ENCODE peak calls at places on chromosome 19, in six cellular contexts. T is Caco-2, S is endodermal cell, R is ascending aorta, M is tibial nerve, H is breast epithelium. O is an unnamed sample.

GRCh38 chr19:7874080-7874856 is at the start of gene PRR36:
- DNase-seq in M (no peak), T (peak; percentile 69), H (peak; percentile 66), S (peak; percentile 95), R (no peak), O (no peak)

GRCh38 chr19:48596237-48596636 is 10.3 kb upstream of the SPACA4 start:
- DNase-seq in M (no peak), S (no peak), T (no peak), H (no peak), R (no peak), O (no peak)

GRCh38 chr19:8552810-8553209 is 24.4 kb downstream of the MYO1F start:
- DNase-seq in H (no peak), S (peak; percentile 83), M (no peak), R (no peak), T (no peak), O (no peak)

GRCh38 chr19:13537454-13537853 is 31.2 kb upstream of the CACNA1A start:
- DNase-seq in H (no peak), T (peak; percentile 32), R (no peak), M (no peak), S (peak; percentile 74), O (no peak)

GRCh38 chr19:39539165-39539518 is 819 bp downstream of the EID2 start:
- DNase-seq in R (no peak), T (no peak), H (no peak), M (no peak), S (no peak), O (no peak)

GRCh38 chr19:10000171-10000826 is 10.0 kb downstream of the COL5A3 start:
- DNase-seq in T (peak; percentile 65), M (peak; percentile 61), S (peak; percentile 93), R (peak; percentile 80), H (peak; percentile 30), O (peak; percentile 19)

GRCh38 chr19:5352229-5352763 is 11.7 kb upstream of the PTPRS start:
- DNase-seq in S (peak; percentile 64), T (no peak), M (no peak), R (no peak), H (no peak), O (no peak)

GRCh38 chr19:43636121-43636683 is 3.4 kb downstream of the CADM4 start:
- DNase-seq in T (no peak), R (no peak), S (peak; percentile 79), M (no peak), H (peak; percentile 55), O (no peak)

GRCh38 chr19:45298264-45298663 is 24.4 kb downstream of the CKM start:
- DNase-seq in M (no peak), S (no peak), T (no peak), R (no peak), H (no peak), O (no peak)

GRCh38 chr19:58154287-58154678 is 3.7 kb upstream of the ZNF329 start:
- DNase-seq in H (peak; percentile 40), T (no peak), S (no peak), R (peak; percentile 64), M (no peak), O (no peak)

GRCh38 chr19:10430505-10431253 is 10.3 kb downstream of the PDE4A start:
- DNase-seq in R (peak; percentile 71), M (no peak), T (no peak), H (no peak), S (peak; percentile 72), O (no peak)

GRCh38 chr19:48413879-48414623 is 20.6 kb downstream of the GRIN2D start:
- DNase-seq in R (no peak), T (peak; percentile 37), H (no peak), S (peak; percentile 80), M (no peak), O (no peak)

GRCh38 chr19:45973564-45974338 is at the start of gene NOVA2:
- DNase-seq in H (peak; percentile 29), M (no peak), R (peak; percentile 68), S (peak; percentile 98), T (peak; percentile 75), O (no peak)

GRCh38 chr19:10554760-10555612 is 10.8 kb downstream of the KRI1 start:
- DNase-seq in M (no peak), S (peak; percentile 64), H (peak; percentile 68), R (no peak), T (no peak), O (no peak)

GRCh38 chr19:33879818-33880575 is 83.3 kb downstream of the KCTD15 start:
- DNase-seq in S (peak; percentile 63), M (no peak), H (no peak), R (no peak), T (no peak), O (no peak)

GRCh38 chr19:48683349-48683748 is 10.5 kb upstream of the NTN5 start:
- DNase-seq in T (no peak), H (no peak), M (no peak), S (no peak), R (no peak), O (no peak)

GRCh38 chr19:8323781-8324185 is 2.5 kb downstream of the RPS28 start:
- DNase-seq in T (no peak), H (no peak), S (no peak), M (no peak), R (no peak), O (no peak)

GRCh38 chr19:5216141-5216847 is 124.3 kb downstream of the PTPRS start:
- DNase-seq in T (no peak), H (no peak), S (no peak), M (no peak), R (no peak), O (no peak)

GRCh38 chr19:51726049-51726448 is 2.3 kb upstream of the HAS1 start:
- DNase-seq in S (peak; percentile 59), T (no peak), M (no peak), R (peak; percentile 77), H (peak; percentile 18), O (no peak)

GRCh38 chr19:28424041-28424440 is 788.9 kb downstream of the UQCRFS1 start:
- DNase-seq in R (no peak), T (no peak), S (peak; percentile 83), H (no peak), M (no peak), O (no peak)

GRCh38 chr19:35347171-35347929 is at the start of gene FFAR1:
- DNase-seq in H (no peak), T (peak; percentile 17), R (peak; percentile 68), S (peak; percentile 13), M (no peak), O (peak; percentile 96)

GRCh38 chr19:33629826-33630375 is 8.1 kb downstream of the CHST8 start:
- DNase-seq in M (no peak), H (no peak), R (no peak), S (no peak), T (no peak), O (no peak)

GRCh38 chr19:45767881-45768643 is 990 bp downstream of the SIX5 start:
- DNase-seq in M (no peak), T (peak; percentile 79), S (peak; percentile 85), R (peak; percentile 80), H (peak; percentile 72), O (no peak)

GRCh38 chr19:48325265-48325910 is at the start of gene EMP3:
- DNase-seq in S (peak; percentile 92), M (peak; percentile 69), H (peak; percentile 71), R (peak; percentile 92), T (peak; percentile 67), O (no peak)

GRCh38 chr19:9914315-9915207 is 21.8 kb downstream of the OLFM2 start:
- DNase-seq in T (peak; percentile 74), R (peak; percentile 83), M (no peak), S (peak; percentile 96), H (peak; percentile 58), O (no peak)

GRCh38 chr19:44772969-44773368 is 4.7 kb upstream of the CBLC start:
- DNase-seq in T (no peak), S (no peak), M (no peak), H (no peak), R (no peak), O (no peak)

GRCh38 chr19:10086032-10086903 is at the start of gene SHFL:
- DNase-seq in T (no peak), S (peak; percentile 86), M (peak; percentile 59), R (peak; percentile 85), H (peak; percentile 65), O (peak; percentile 48)

GRCh38 chr19:56297010-56297409 is 17.6 kb downstream of the ZSCAN5A start:
- DNase-seq in S (no peak), H (no peak), M (no peak), T (no peak), R (no peak), O (no peak)

GRCh38 chr19:23957660-23958281 is 43.1 kb downstream of the ZNF726 start:
- DNase-seq in R (no peak), T (no peak), M (no peak), S (no peak), H (no peak), O (no peak)

GRCh38 chr19:29467824-29468401 is 57.9 kb upstream of the VSTM2B start:
- DNase-seq in M (no peak), H (no peak), T (peak; percentile 58), R (no peak), S (peak; percentile 76), O (no peak)
- TF ChIP-seq CTCF in M (no peak), H (no peak), T (peak; percentile 72), R (no peak), S (peak; percentile 79), O (peak; percentile 59)

DNA sequence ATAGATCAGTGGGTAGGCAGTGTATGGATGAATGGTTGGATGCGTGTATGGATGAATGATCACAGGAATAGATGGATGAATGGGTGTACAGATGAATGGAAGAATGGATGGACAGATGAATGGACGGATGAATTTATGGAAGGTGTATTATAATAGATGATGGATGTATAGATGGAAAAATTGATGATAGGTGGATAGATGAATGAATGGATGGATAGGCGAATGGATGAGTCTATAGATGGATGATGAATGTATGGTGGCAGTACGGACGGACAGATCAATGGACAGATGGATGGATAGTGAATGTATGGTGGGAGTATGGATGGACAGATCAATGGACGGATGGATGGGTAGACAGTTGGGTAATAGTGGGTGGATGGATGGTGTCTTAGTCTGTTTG is 49.0 kb upstream of the ONECUT3 start:
- DNase-seq in S (no peak), H (no peak), R (no peak), M (no peak), T (no peak), O (no peak)
- H3K4me3 ChIP-seq in S (no peak overlapping the region), H (no peak overlapping the region), R (no peak overlapping the region), M (no peak overlapping the region), T (no peak overlapping the region), O (no peak overlapping the region)

GRCh38 chr19:47284324-47284899 is 9.7 kb downstream of the INAFM1 start:
- DNase-seq in R (no peak), S (peak; percentile 73), T (no peak), H (no peak), M (no peak), O (no peak)
- TF ChIP-seq CTCF in R (peak; percentile 96), S (peak; percentile 86), T (peak; percentile 83), H (peak; percentile 79), M (peak; percentile 86), O (peak; percentile 87)

GRCh38 chr19:38323276-38323675 is 3.6 kb downstream of the KCNK6 start:
- DNase-seq in M (no peak), S (no peak), H (no peak), T (no peak), R (no peak), O (no peak)

GRCh38 chr19:38321646-38322323 is 2.1 kb downstream of the KCNK6 start:
- DNase-seq in T (no peak), M (no peak), R (peak; percentile 79), H (no peak), S (no peak), O (no peak)

GRCh38 chr19:38319421-38320258 is at the start of gene KCNK6:
- DNase-seq in S (peak; percentile 79), H (peak; percentile 44), T (no peak), M (no peak), R (no peak), O (no peak)

GRCh38 chr19:38318595-38319142 is 976 bp upstream of the KCNK6 start:
- DNase-seq in S (no peak), R (no peak), T (no peak), M (no peak), H (no peak), O (no peak)

GRCh38 chr19:38320969-38321339 is 1.3 kb downstream of the KCNK6 start:
- DNase-seq in T (no peak), S (no peak), R (no peak), M (no peak), H (no peak), O (no peak)
- H3K4me3 ChIP-seq in T (no peak overlapping the region), S (peak overlapping the region; percentile 79), R (peak overlapping the region; percentile 67), M (peak overlapping the region; percentile 66), H (peak overlapping the region; percentile 77), O (no peak overlapping the region)

O was measured in GM12864.